ENCODE peak calls at places on chromosomes 3 and 15, in four cellular contexts. One of them, this sample, is unnamed.

GRCh38 chr3:12224181-12225147 is 64.4 kb upstream of the PPARG start:
- DNase-seq in K562: no peak
- DNase-seq in GM12878: no peak
- DNase-seq in H1: no peak
- DNase-seq in this sample: no peak

GRCh38 chr15:35173444-35174118 is 88.5 kb upstream of the NANOGP8 start:
- DNase-seq in GM12878: no peak
- DNase-seq in K562: peak
- DNase-seq in H1: no peak
- DNase-seq in this sample: no peak

GRCh38 chr15:60788514-60789091 is 309.7 kb upstream of the ICE2 start:
- DNase-seq in H1: no peak
- DNase-seq in K562: no peak
- DNase-seq in GM12878: no peak
- DNase-seq in this sample: no peak

GRCh38 chr15:25171111-25171811 is 216.5 kb downstream of the SNRPN start:
- DNase-seq in GM12878: no peak
- DNase-seq in K562: no peak
- DNase-seq in H1: no peak
- DNase-seq in this sample: no peak

GRCh38 chr3:157574580-157574979 is 71.4 kb upstream of the VEPH1 start:
- DNase-seq in H1: no peak
- DNase-seq in K562: no peak
- DNase-seq in GM12878: no peak
- DNase-seq in this sample: no peak

GRCh38 chr3:106345353-106346027 is 476.7 kb upstream of the CBLB start:
- DNase-seq in K562: no peak
- DNase-seq in GM12878: no peak
- DNase-seq in H1: no peak
- DNase-seq in this sample: no peak

GRCh38 chr15:68149059-68149458 is 56.1 kb downstream of the CALML4 start:
- DNase-seq in H1: no peak
- DNase-seq in K562: no peak
- DNase-seq in GM12878: no peak
- DNase-seq in this sample: no peak

GRCh38 chr3:140529096-140529495 is 148.8 kb upstream of the TRIM42 start:
- DNase-seq in GM12878: no peak
- DNase-seq in H1: no peak
- DNase-seq in K562: no peak
- DNase-seq in this sample: no peak

GRCh38 chr15:74768099-74768770 is 13.6 kb upstream of the CSK start:
- DNase-seq in H1: no peak
- DNase-seq in K562: no peak
- DNase-seq in GM12878: no peak
- DNase-seq in this sample: no peak

GRCh38 chr15:84631706-84632272 is 22.3 kb downstream of the WDR73 start:
- DNase-seq in K562: peak
- DNase-seq in H1: no peak
- DNase-seq in GM12878: no peak
- DNase-seq in this sample: no peak

GRCh38 chr3:52403271-52403841 is 41.5 kb downstream of the SEMA3G start:
- DNase-seq in GM12878: no peak
- DNase-seq in K562: no peak
- DNase-seq in H1: no peak
- DNase-seq in this sample: no peak

DNA sequence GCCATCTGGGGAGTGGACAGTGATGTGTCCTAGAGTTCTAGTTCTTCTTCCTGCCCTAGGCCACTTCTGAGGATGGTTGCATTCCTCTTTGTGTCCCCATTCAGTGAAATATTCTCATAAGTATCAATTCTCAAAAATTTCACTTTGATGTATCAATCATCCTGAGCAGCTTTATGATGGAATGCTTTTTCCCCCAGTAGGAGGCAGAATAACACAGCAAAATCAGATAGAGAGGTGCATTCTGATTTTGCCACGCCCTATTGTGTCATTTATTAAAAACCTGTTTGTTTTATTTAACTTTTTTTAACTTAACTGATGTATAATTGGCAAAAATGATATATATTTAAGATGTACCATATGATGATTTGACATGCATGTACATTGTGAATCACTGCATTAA is 656.0 kb upstream of the GRM7 start:
- DNase-seq in H1: no peak
- DNase-seq in K562: peak
- DNase-seq in GM12878: no peak
- DNase-seq in this sample: no peak
- TF ChIP-seq CTCF in H1: no peak
- TF ChIP-seq CTCF in K562: no peak
- TF ChIP-seq CTCF in GM12878: peak
- TF ChIP-seq CTCF in this sample: peak

DNA sequence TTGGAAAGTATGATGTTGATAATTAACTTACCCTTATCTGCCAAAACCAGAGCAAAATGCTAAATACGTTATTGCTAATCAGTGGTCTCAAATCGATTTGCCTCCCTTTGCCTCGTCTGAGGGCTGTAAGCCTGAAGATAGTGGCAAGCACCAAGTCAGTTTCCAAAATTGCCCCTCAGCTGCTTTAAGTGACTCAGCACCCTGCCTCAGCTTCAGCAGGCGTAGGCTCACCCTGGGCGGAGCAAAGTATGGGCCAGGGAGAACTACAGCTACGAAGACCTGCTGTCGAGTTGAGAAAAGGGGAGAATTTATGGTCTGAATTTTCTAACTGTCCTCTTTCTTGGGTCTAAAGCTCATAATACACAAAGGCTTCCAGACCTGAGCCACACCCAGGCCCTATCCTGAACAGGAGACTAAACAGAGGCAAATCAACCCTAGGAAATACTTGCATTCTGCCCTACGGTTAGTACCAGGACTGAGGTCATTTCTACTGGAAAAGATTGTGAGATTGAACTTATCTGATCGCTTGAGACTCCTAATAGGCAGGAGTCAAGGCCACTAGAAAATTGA is 59.7 kb downstream of the DCUN1D1 start:
- DNase-seq in GM12878: no peak
- DNase-seq in H1: peak
- DNase-seq in K562: peak
- DNase-seq in this sample: peak
- TF ChIP-seq EGR1 in GM12878: no peak
- TF ChIP-seq EGR1 in H1: no peak
- TF ChIP-seq EGR1 in K562: no peak
- TF ChIP-seq EGR1 in this sample: no peak

GRCh38 chr3:53509494-53509893 is 15.1 kb downstream of the CACNA1D start:
- DNase-seq in GM12878: no peak
- DNase-seq in H1: no peak
- DNase-seq in K562: no peak
- DNase-seq in this sample: no peak

GRCh38 chr3:53519047-53519717 is 24.8 kb downstream of the CACNA1D start:
- DNase-seq in K562: no peak
- DNase-seq in GM12878: no peak
- DNase-seq in H1: no peak
- DNase-seq in this sample: no peak

GRCh38 chr3:53518495-53518981 is 24.1 kb downstream of the CACNA1D start:
- DNase-seq in GM12878: no peak
- DNase-seq in H1: no peak
- DNase-seq in K562: no peak
- DNase-seq in this sample: no peak

GRCh38 chr3:53516339-53516738 is 21.9 kb downstream of the CACNA1D start:
- DNase-seq in H1: no peak
- DNase-seq in K562: no peak
- DNase-seq in GM12878: no peak
- DNase-seq in this sample: no peak

DNA sequence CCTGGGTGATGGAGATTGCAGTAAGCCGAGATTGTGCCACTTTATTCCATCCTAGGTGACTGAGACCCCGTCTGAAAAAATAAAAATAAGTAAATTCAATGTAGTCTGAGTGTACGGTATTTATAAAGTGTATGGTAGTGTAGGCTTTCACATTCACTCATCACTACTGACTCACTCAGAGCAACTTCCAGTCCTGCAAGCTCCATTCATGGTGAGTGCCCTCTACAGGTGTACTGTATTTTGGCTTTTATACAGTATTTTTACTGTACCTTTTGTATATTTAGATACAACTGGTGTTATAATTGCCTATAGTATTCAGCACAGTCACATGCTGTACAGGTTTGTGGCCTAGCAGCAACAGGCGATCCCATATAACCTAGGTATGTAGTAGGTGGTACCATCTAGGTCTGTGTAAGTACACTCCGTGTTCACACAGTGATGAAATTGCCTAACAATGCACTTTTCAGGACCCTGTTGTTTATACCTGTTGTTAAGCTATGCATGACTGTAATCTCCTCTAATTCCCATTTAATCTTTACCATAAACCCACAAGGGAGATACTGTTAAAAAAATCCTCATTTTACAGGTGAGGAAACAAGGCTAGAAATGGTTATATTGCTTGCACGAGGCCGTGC is 19.3 kb downstream of the CACNA1D start:
- DNase-seq in H1: no peak
- DNase-seq in GM12878: no peak
- DNase-seq in K562: peak
- DNase-seq in this sample: peak
- TF ChIP-seq CTCF in H1: no peak
- TF ChIP-seq CTCF in GM12878: peak
- TF ChIP-seq CTCF in K562: no peak
- TF ChIP-seq CTCF in this sample: peak

DNA sequence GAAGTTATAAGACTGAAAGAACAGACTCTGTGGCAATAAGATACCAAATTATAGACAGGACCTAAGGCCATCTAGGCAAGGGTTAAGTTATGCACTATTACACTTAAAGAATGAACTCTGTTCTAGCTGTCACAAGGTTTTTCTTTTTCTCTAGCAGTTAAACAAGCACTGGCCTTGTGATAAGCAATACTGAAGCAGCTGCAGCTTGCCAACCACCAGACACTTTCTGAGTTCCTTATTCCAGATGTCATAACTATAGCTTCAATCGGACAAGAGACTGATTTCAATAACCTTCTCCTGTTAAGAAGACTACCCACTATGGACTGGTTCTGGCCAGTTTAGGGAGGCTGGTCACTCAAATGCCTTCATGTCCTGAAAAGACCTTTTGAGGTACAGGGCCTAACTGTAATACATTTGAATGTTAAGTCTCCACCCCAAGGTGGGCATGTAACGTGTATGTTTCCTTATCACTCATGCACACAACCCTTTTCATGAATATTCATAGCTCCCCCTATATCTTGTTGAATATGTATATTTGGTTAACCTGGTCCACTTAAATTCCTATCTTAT is 85.8 kb downstream of the CFAP20DC start:
- DNase-seq in H1: no peak
- DNase-seq in GM12878: no peak
- DNase-seq in K562: peak
- DNase-seq in this sample: no peak
- TF ChIP-seq EGR1 in H1: no peak
- TF ChIP-seq EGR1 in GM12878: no peak
- TF ChIP-seq EGR1 in K562: no peak
- TF ChIP-seq EGR1 in this sample: no peak

DNA sequence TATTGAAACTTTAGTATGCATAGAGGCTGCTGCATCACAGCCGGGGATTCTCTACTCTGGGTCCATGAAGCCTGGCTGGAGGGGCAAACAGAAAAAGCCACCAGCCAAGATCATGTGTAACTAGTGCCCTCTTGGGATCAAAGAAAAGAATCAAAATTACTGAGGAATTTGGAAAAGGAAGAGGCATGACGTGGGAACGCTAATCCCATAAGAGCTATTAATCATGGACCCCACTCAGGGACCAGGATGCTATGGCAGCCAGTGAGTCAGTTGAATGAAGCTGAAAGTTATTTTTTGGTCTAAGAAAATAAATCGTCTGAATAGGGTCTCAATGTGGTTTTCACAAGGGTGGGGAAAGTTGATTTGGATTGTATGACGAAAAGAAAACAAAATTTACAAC is 1165.1 kb downstream of the ROBO2 start:
- DNase-seq in H1: no peak
- DNase-seq in K562: no peak
- DNase-seq in GM12878: no peak
- DNase-seq in this sample: no peak
- TF ChIP-seq CTCF in H1: no peak
- TF ChIP-seq CTCF in K562: no peak
- TF ChIP-seq CTCF in GM12878: no peak
- TF ChIP-seq CTCF in this sample: no peak

GRCh38 chr15:58732620-58733363 is 16.7 kb downstream of the ADAM10 start:
- DNase-seq in K562: no peak
- DNase-seq in H1: no peak
- DNase-seq in GM12878: no peak
- DNase-seq in this sample: no peak

GRCh38 chr15:58731756-58732535 is 17.6 kb downstream of the ADAM10 start:
- DNase-seq in GM12878: no peak
- DNase-seq in K562: peak
- DNase-seq in H1: no peak
- DNase-seq in this sample: peak

GRCh38 chr15:58724471-58724870 is 25.0 kb downstream of the ADAM10 start:
- DNase-seq in H1: no peak
- DNase-seq in K562: no peak
- DNase-seq in GM12878: peak
- DNase-seq in this sample: no peak

GRCh38 chr15:58726867-58727266 is 22.6 kb downstream of the ADAM10 start:
- DNase-seq in H1: no peak
- DNase-seq in GM12878: no peak
- DNase-seq in K562: no peak
- DNase-seq in this sample: no peak
- TF ChIP-seq EGR1 in H1: no peak
- TF ChIP-seq EGR1 in GM12878: no peak
- TF ChIP-seq EGR1 in K562: no peak
- TF ChIP-seq EGR1 in this sample: no peak

This sample was measured in HCT116.